ENCODE peak calls at places on chromosomes 1 and 21, in six cellular contexts. J is H1, C is HepG2, M is K562, W is GM12892, O is GM12878. X is an unnamed sample.

GRCh38 chr1:244667797-244668196 is 14.9 kb downstream of the DESI2 start:
- DNase-seq in J (no peak), C (no peak), M (no peak), W (no peak), O (no peak), X (no peak)

GRCh38 chr1:210747890-210748289 is 386.1 kb downstream of the KCNH1 start:
- DNase-seq in J (no peak), C (no peak), M (no peak), W (no peak), O (no peak), X (no peak)

GRCh38 chr21:32682696-32683474 is 44.9 kb downstream of the SYNJ1 start:
- DNase-seq in J (no peak), C (no peak), M (no peak), W (no peak), O (no peak), X (no peak)

GRCh38 chr1:90726716-90727480 is 9.8 kb upstream of the BARHL2 start:
- DNase-seq in J (peak; percentile 70), C (no peak), M (no peak), W (no peak), O (no peak), X (no peak)

GRCh38 chr1:175839678-175840669 is 96.6 kb upstream of the TNR start:
- DNase-seq in J (no peak), C (peak; percentile 87), M (no peak), W (no peak), O (no peak), X (no peak)

GRCh38 chr1:182415789-182416188 is 15.3 kb upstream of the TEDDM1 start:
- DNase-seq in J (no peak), C (no peak), M (no peak), W (no peak), O (no peak), X (no peak)

GRCh38 chr1:197976368-197976767 is 59.2 kb downstream of the LHX9 start:
- DNase-seq in J (no peak), C (no peak), M (no peak), W (no peak), O (no peak), X (no peak)

GRCh38 chr1:8314346-8315280 is 3.3 kb upstream of the SLC45A1 start:
- DNase-seq in J (peak; percentile 86), C (peak; percentile 73), M (peak; percentile 84), W (peak; percentile 48), O (peak; percentile 11), X (no peak)

GRCh38 chr1:75308365-75308764 is 174.2 kb downstream of the LHX8 start:
- DNase-seq in J (no peak), C (no peak), M (no peak), W (no peak), O (no peak), X (no peak)

GRCh38 chr1:178520803-178521202 is 7.9 kb downstream of the TEX35 start:
- DNase-seq in J (no peak), C (no peak), M (no peak), W (no peak), O (no peak), X (no peak)

GRCh38 chr1:61486783-61487505 is 238.0 kb downstream of the TM2D1 start:
- DNase-seq in J (no peak), C (no peak), M (no peak), W (no peak), O (no peak), X (no peak)

GRCh38 chr1:61424382-61424781 is 300.6 kb downstream of the TM2D1 start:
- DNase-seq in J (no peak), C (no peak), M (no peak), W (no peak), O (no peak), X (no peak)

GRCh38 chr1:64469121-64469520 is 808 bp upstream of the CACHD1 start:
- DNase-seq in J (no peak), C (no peak), M (no peak), W (no peak), O (no peak), X (no peak)

GRCh38 chr1:198577444-198577843 is 37.0 kb upstream of the ATP6V1G3 start:
- DNase-seq in J (no peak), C (no peak), M (no peak), W (no peak), O (no peak), X (no peak)

GRCh38 chr1:108717774-108718316 is 5.1 kb downstream of the FNDC7 start:
- DNase-seq in J (no peak), C (no peak), M (no peak), W (no peak), O (no peak), X (no peak)

GRCh38 chr21:45803613-45804340 is 160.3 kb downstream of the PCBP3 start:
- DNase-seq in J (no peak), C (no peak), M (no peak), W (no peak), O (no peak), X (no peak)

GRCh38 chr1:45411510-45411899 is 71.3 kb upstream of the MUTYH start:
- DNase-seq in J (no peak), C (peak; percentile 7), M (no peak), W (no peak), O (no peak), X (no peak)

GRCh38 chr1:119327436-119328155 is 41.0 kb upstream of the HAO2 start:
- DNase-seq in J (peak; percentile 81), C (peak; percentile 50), M (no peak), W (no peak), O (no peak), X (no peak)

GRCh38 chr21:41877901-41878830 is 978 bp downstream of the PRDM15 start:
- DNase-seq in J (no peak), C (no peak), M (peak; percentile 78), W (no peak), O (no peak), X (no peak)

GRCh38 chr21:41881051-41881450 is 1.9 kb upstream of the PRDM15 start:
- DNase-seq in J (no peak), C (no peak), M (no peak), W (no peak), O (no peak), X (no peak)

GRCh38 chr21:41878831-41879189 is 334 bp downstream of the PRDM15 start:
- DNase-seq in J (peak; percentile 79), C (peak; percentile 45), M (peak; percentile 92), W (peak; percentile 77), O (no peak), X (peak; percentile 78)

GRCh38 chr21:41880153-41880552 is 1.0 kb upstream of the PRDM15 start:
- DNase-seq in J (no peak), C (no peak), M (no peak), W (no peak), O (no peak), X (no peak)

DNA sequence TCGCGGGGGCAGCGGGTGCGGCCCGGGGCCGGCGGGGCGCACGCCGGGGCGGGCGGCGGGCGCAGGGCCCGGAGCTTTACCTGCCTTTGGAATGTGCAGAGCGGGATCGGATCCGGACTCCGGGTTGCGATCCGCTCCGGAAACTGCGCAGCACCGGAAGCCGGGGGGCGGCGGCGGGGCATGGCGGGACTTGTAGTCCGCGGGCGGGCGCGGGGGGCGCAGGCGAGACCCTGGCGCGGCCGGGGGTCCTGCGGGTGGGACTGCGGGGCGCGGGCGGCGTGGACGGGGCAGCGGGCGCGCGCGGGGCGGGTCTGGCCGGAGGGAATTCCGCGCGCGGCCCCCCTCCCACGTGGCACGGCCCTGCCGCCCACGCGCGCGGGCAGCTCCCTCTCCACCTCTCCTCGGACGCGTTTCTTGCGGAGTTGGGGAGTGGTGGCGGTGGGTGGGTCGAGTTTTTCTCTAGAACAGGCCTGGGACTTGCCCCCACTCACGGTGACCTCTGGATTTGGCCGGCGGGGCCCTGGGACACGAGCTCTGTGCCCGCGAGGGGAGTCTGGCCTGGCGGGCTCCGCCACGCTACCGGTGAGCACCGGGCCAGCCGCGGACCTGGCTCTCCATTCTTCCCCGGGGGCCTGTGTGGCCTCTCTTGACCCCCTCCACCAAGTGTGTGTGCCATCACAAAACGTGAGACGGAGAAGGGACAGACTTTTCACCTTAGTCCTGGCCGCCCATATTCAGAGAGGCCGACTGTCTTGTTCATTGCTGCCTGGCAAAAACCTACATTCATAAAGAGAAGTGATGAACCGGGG is at the start of gene PRDM15:
- DNase-seq in J (peak; percentile 88), C (peak; percentile 55), M (peak; percentile 92), W (peak; percentile 74), O (no peak), X (peak; percentile 71)
- TF ChIP-seq POLR2A in J (no peak), C (peak; percentile 37), M (peak; percentile 72), W (peak; percentile 59), O (peak; percentile 82), X (no peak)

GRCh38 chr21:35398366-35398982 is 349.4 kb upstream of the RUNX1 start:
- DNase-seq in J (no peak), C (no peak), M (no peak), W (no peak), O (no peak), X (no peak)
- TF ChIP-seq TAF1 in J (no peak), C (no peak), M (no peak), W (no peak), O (no peak), X (no peak)

DNA sequence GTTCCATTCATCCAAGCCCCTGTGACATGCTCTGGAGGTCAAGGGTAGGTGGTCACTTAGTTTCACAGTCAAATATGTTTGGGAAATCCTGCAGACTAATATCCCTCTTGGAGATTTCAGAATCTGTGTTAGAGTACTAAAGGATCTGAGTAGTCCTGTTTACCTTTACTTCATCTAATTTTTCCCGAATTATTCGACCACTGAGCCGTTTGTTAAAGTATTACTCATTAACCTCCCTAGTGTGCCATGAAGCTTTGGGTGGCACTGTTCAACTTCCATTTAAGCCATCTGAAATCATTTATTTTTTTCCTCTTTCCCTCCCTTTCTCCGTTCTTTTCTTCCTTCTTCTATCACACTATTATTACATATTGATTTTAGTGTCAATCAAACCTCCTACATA is 109.9 kb downstream of the NGF start:
- DNase-seq in J (no peak), C (no peak), M (no peak), W (no peak), O (no peak), X (no peak)
- TF ChIP-seq POLR2A in J (no peak), C (no peak), M (no peak), W (no peak), O (no peak), X (no peak)

GRCh38 chr1:59136541-59137335 is 160.2 kb upstream of the FGGY start:
- DNase-seq in J (no peak), C (no peak), M (no peak), W (no peak), O (no peak), X (no peak)
- TF ChIP-seq TAF1 in J (no peak), C (no peak), M (no peak), W (no peak), O (no peak), X (no peak)

DNA sequence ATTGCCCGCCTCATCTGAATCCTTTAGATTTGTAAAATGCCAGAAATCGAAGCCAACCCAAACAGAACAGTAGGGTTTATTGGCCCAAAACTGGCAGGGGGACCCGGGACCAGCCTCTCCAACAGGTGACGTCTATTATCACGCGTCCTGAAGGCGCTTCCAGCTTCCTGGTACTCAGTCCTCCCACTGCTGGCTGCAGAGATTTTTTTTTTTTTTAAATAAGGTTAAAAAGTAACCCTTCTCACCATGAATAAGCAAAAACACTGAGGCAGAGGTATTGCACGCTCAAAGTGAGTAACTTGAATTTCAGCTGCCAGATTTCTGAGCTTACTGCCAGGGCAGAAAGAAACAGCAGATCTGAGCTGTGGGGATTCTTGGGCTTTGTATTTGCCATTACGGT is 54.4 kb upstream of the GCLM start:
- DNase-seq in J (no peak), C (peak; percentile 54), M (no peak), W (no peak), O (no peak), X (no peak)
- TF ChIP-seq POLR2A in J (no peak), C (no peak), M (no peak), W (no peak), O (no peak), X (no peak)